ENCODE peak calls at places on chromosomes 16 and 17, in six cellular contexts. One of them, this sample, is unnamed.

GRCh38 chr16:21950782-21951521 is 2.2 kb upstream of the UQCRC2 start:
- DNase-seq in progenitor cell of endocrine pancreas: no peak
- DNase-seq in NCI-H187 treated with DMSO at 0.1 percent for 48 hours: no peak
- DNase-seq in right lobe of liver: no peak
- DNase-seq in right cardiac atrium: no peak
- DNase-seq in adrenal gland: no peak
- DNase-seq in this sample: no peak

GRCh38 chr17:13024033-13024432 is 6.2 kb upstream of the ELAC2 start:
- DNase-seq in progenitor cell of endocrine pancreas: no peak
- DNase-seq in NCI-H187 treated with DMSO at 0.1 percent for 48 hours: no peak
- DNase-seq in right lobe of liver: no peak
- DNase-seq in right cardiac atrium: no peak
- DNase-seq in adrenal gland: no peak
- DNase-seq in this sample: no peak

GRCh38 chr17:74512624-74513084 is 18.6 kb downstream of the CD300LB start:
- DNase-seq in progenitor cell of endocrine pancreas: no peak
- DNase-seq in NCI-H187 treated with DMSO at 0.1 percent for 48 hours: no peak
- DNase-seq in right lobe of liver: no peak
- DNase-seq in right cardiac atrium: no peak
- DNase-seq in adrenal gland: peak
- DNase-seq in this sample: no peak

GRCh38 chr16:61295311-61295710 is 740.9 kb downstream of the CDH8 start:
- DNase-seq in progenitor cell of endocrine pancreas: no peak
- DNase-seq in NCI-H187 treated with DMSO at 0.1 percent for 48 hours: no peak
- DNase-seq in right lobe of liver: no peak
- DNase-seq in right cardiac atrium: no peak
- DNase-seq in adrenal gland: no peak
- DNase-seq in this sample: no peak

GRCh38 chr17:8075574-8076342 is 11.8 kb downstream of the ALOX12B start:
- DNase-seq in progenitor cell of endocrine pancreas: no peak
- DNase-seq in NCI-H187 treated with DMSO at 0.1 percent for 48 hours: no peak
- DNase-seq in right lobe of liver: no peak
- DNase-seq in right cardiac atrium: no peak
- DNase-seq in adrenal gland: no peak
- DNase-seq in this sample: peak

GRCh38 chr16:4801051-4801961 is 1.1 kb downstream of the ROGDI start:
- DNase-seq in progenitor cell of endocrine pancreas: no peak
- DNase-seq in NCI-H187 treated with DMSO at 0.1 percent for 48 hours: no peak
- DNase-seq in right lobe of liver: no peak
- DNase-seq in right cardiac atrium: no peak
- DNase-seq in adrenal gland: peak
- DNase-seq in this sample: no peak

GRCh38 chr17:2954898-2955445 is 108.4 kb downstream of the OR1D5 start:
- DNase-seq in progenitor cell of endocrine pancreas: no peak
- DNase-seq in NCI-H187 treated with DMSO at 0.1 percent for 48 hours: no peak
- DNase-seq in right lobe of liver: no peak
- DNase-seq in right cardiac atrium: no peak
- DNase-seq in adrenal gland: peak
- DNase-seq in this sample: no peak

GRCh38 chr17:32873114-32873513 is 3.8 kb downstream of the MYO1D start:
- DNase-seq in progenitor cell of endocrine pancreas: no peak
- DNase-seq in NCI-H187 treated with DMSO at 0.1 percent for 48 hours: no peak
- DNase-seq in right lobe of liver: no peak
- DNase-seq in right cardiac atrium: no peak
- DNase-seq in adrenal gland: no peak
- DNase-seq in this sample: no peak

GRCh38 chr16:84339316-84339715 is 29.0 kb upstream of the ATP2C2 start:
- DNase-seq in progenitor cell of endocrine pancreas: no peak
- DNase-seq in NCI-H187 treated with DMSO at 0.1 percent for 48 hours: no peak
- DNase-seq in right lobe of liver: no peak
- DNase-seq in right cardiac atrium: no peak
- DNase-seq in adrenal gland: no peak
- DNase-seq in this sample: no peak

GRCh38 chr17:45235071-45236001 is 13.7 kb downstream of the FMNL1 start:
- DNase-seq in progenitor cell of endocrine pancreas: peak
- DNase-seq in NCI-H187 treated with DMSO at 0.1 percent for 48 hours: no peak
- DNase-seq in right lobe of liver: peak
- DNase-seq in right cardiac atrium: peak
- DNase-seq in adrenal gland: peak
- DNase-seq in this sample: peak

GRCh38 chr16:68227850-68228553 is 7.9 kb downstream of the ESRP2 start:
- DNase-seq in progenitor cell of endocrine pancreas: no peak
- DNase-seq in NCI-H187 treated with DMSO at 0.1 percent for 48 hours: no peak
- DNase-seq in right lobe of liver: no peak
- DNase-seq in right cardiac atrium: no peak
- DNase-seq in adrenal gland: peak
- DNase-seq in this sample: no peak

GRCh38 chr17:45432405-45433113 is at the start of gene ARHGAP27:
- DNase-seq in progenitor cell of endocrine pancreas: no peak
- DNase-seq in NCI-H187 treated with DMSO at 0.1 percent for 48 hours: no peak
- DNase-seq in right lobe of liver: peak
- DNase-seq in right cardiac atrium: peak
- DNase-seq in adrenal gland: peak
- DNase-seq in this sample: peak

GRCh38 chr16:55735120-55735781 is 79.5 kb downstream of the SLC6A2 start:
- DNase-seq in progenitor cell of endocrine pancreas: no peak
- DNase-seq in NCI-H187 treated with DMSO at 0.1 percent for 48 hours: no peak
- DNase-seq in right lobe of liver: no peak
- DNase-seq in right cardiac atrium: no peak
- DNase-seq in adrenal gland: no peak
- DNase-seq in this sample: no peak

GRCh38 chr16:72198641-72199250 is 26.8 kb upstream of the PMFBP1 start:
- DNase-seq in progenitor cell of endocrine pancreas: no peak
- DNase-seq in NCI-H187 treated with DMSO at 0.1 percent for 48 hours: no peak
- DNase-seq in right lobe of liver: no peak
- DNase-seq in right cardiac atrium: no peak
- DNase-seq in adrenal gland: peak
- DNase-seq in this sample: no peak

GRCh38 chr16:20302389-20302788 is 24.9 kb downstream of the GP2 start:
- DNase-seq in progenitor cell of endocrine pancreas: no peak
- DNase-seq in NCI-H187 treated with DMSO at 0.1 percent for 48 hours: no peak
- DNase-seq in right lobe of liver: no peak
- DNase-seq in right cardiac atrium: no peak
- DNase-seq in adrenal gland: no peak
- DNase-seq in this sample: no peak

GRCh38 chr17:80666867-80667266 is 122.2 kb downstream of the RPTOR start:
- DNase-seq in progenitor cell of endocrine pancreas: no peak
- DNase-seq in NCI-H187 treated with DMSO at 0.1 percent for 48 hours: no peak
- DNase-seq in right lobe of liver: no peak
- DNase-seq in right cardiac atrium: no peak
- DNase-seq in adrenal gland: no peak
- DNase-seq in this sample: no peak

GRCh38 chr17:65850486-65850885 is 289.0 kb upstream of the AXIN2 start:
- DNase-seq in progenitor cell of endocrine pancreas: no peak
- DNase-seq in NCI-H187 treated with DMSO at 0.1 percent for 48 hours: no peak
- DNase-seq in right lobe of liver: no peak
- DNase-seq in right cardiac atrium: no peak
- DNase-seq in adrenal gland: no peak
- DNase-seq in this sample: no peak

GRCh38 chr17:74214642-74215331 is 1.4 kb downstream of the TTYH2 start:
- DNase-seq in progenitor cell of endocrine pancreas: no peak
- DNase-seq in NCI-H187 treated with DMSO at 0.1 percent for 48 hours: no peak
- DNase-seq in right lobe of liver: no peak
- DNase-seq in right cardiac atrium: no peak
- DNase-seq in adrenal gland: no peak
- DNase-seq in this sample: peak

GRCh38 chr17:78822552-78822951 is 18.1 kb downstream of the USP36 start:
- DNase-seq in progenitor cell of endocrine pancreas: no peak
- DNase-seq in NCI-H187 treated with DMSO at 0.1 percent for 48 hours: no peak
- DNase-seq in right lobe of liver: no peak
- DNase-seq in right cardiac atrium: no peak
- DNase-seq in adrenal gland: no peak
- DNase-seq in this sample: no peak

GRCh38 chr17:57284583-57284982 is 28.3 kb downstream of the MSI2 start:
- DNase-seq in progenitor cell of endocrine pancreas: no peak
- DNase-seq in NCI-H187 treated with DMSO at 0.1 percent for 48 hours: no peak
- DNase-seq in right lobe of liver: no peak
- DNase-seq in right cardiac atrium: no peak
- DNase-seq in adrenal gland: no peak
- DNase-seq in this sample: no peak

GRCh38 chr17:64920026-64920418 is 744 bp upstream of the LRRC37A3 start:
- DNase-seq in progenitor cell of endocrine pancreas: no peak
- DNase-seq in NCI-H187 treated with DMSO at 0.1 percent for 48 hours: no peak
- DNase-seq in right lobe of liver: no peak
- DNase-seq in right cardiac atrium: peak
- DNase-seq in adrenal gland: no peak
- DNase-seq in this sample: no peak

GRCh38 chr16:50269061-50269705 is 2.8 kb downstream of the ADCY7 start:
- DNase-seq in progenitor cell of endocrine pancreas: no peak
- DNase-seq in NCI-H187 treated with DMSO at 0.1 percent for 48 hours: no peak
- DNase-seq in right lobe of liver: no peak
- DNase-seq in right cardiac atrium: peak
- DNase-seq in adrenal gland: no peak
- DNase-seq in this sample: no peak

GRCh38 chr16:64250866-64251265 is 871.0 kb downstream of the CDH11 start:
- DNase-seq in progenitor cell of endocrine pancreas: no peak
- DNase-seq in NCI-H187 treated with DMSO at 0.1 percent for 48 hours: no peak
- DNase-seq in right lobe of liver: no peak
- DNase-seq in right cardiac atrium: no peak
- DNase-seq in adrenal gland: no peak
- DNase-seq in this sample: no peak

GRCh38 chr16:54882556-54882955 is 48.1 kb upstream of the IRX5 start:
- DNase-seq in progenitor cell of endocrine pancreas: no peak
- DNase-seq in NCI-H187 treated with DMSO at 0.1 percent for 48 hours: no peak
- DNase-seq in right lobe of liver: no peak
- DNase-seq in right cardiac atrium: no peak
- DNase-seq in adrenal gland: no peak
- DNase-seq in this sample: no peak

GRCh38 chr17:79029327-79030009 is 5.5 kb downstream of the C1QTNF1 start:
- DNase-seq in progenitor cell of endocrine pancreas: no peak
- DNase-seq in NCI-H187 treated with DMSO at 0.1 percent for 48 hours: no peak
- DNase-seq in right lobe of liver: peak
- DNase-seq in right cardiac atrium: peak
- DNase-seq in adrenal gland: peak
- DNase-seq in this sample: no peak

GRCh38 chr16:11379420-11379819 is 34.2 kb downstream of the RMI2 start:
- DNase-seq in progenitor cell of endocrine pancreas: no peak
- DNase-seq in NCI-H187 treated with DMSO at 0.1 percent for 48 hours: no peak
- DNase-seq in right lobe of liver: no peak
- DNase-seq in right cardiac atrium: no peak
- DNase-seq in adrenal gland: no peak
- DNase-seq in this sample: no peak

GRCh38 chr17:53721101-53721500 is 101.6 kb upstream of the KIF2B start:
- DNase-seq in progenitor cell of endocrine pancreas: no peak
- DNase-seq in NCI-H187 treated with DMSO at 0.1 percent for 48 hours: no peak
- DNase-seq in right lobe of liver: no peak
- DNase-seq in right cardiac atrium: no peak
- DNase-seq in adrenal gland: no peak
- DNase-seq in this sample: no peak

GRCh38 chr16:28910046-28911031 is 14.7 kb downstream of the RABEP2 start:
- DNase-seq in progenitor cell of endocrine pancreas: no peak
- DNase-seq in NCI-H187 treated with DMSO at 0.1 percent for 48 hours: no peak
- DNase-seq in right lobe of liver: no peak
- DNase-seq in right cardiac atrium: no peak
- DNase-seq in adrenal gland: no peak
- DNase-seq in this sample: no peak

GRCh38 chr16:81629896-81630631 is 149.0 kb upstream of the PLCG2 start:
- DNase-seq in progenitor cell of endocrine pancreas: no peak
- DNase-seq in NCI-H187 treated with DMSO at 0.1 percent for 48 hours: no peak
- DNase-seq in right lobe of liver: no peak
- DNase-seq in right cardiac atrium: no peak
- DNase-seq in adrenal gland: no peak
- DNase-seq in this sample: no peak

GRCh38 chr17:16969931-16970906 is 1.7 kb downstream of the TNFRSF13B start:
- DNase-seq in progenitor cell of endocrine pancreas: no peak
- DNase-seq in NCI-H187 treated with DMSO at 0.1 percent for 48 hours: no peak
- DNase-seq in right lobe of liver: no peak
- DNase-seq in right cardiac atrium: no peak
- DNase-seq in adrenal gland: no peak
- DNase-seq in this sample: no peak

GRCh38 chr17:1905190-1905919 is 75.5 kb downstream of the RPA1 start:
- DNase-seq in progenitor cell of endocrine pancreas: no peak
- DNase-seq in NCI-H187 treated with DMSO at 0.1 percent for 48 hours: peak
- DNase-seq in right lobe of liver: no peak
- DNase-seq in right cardiac atrium: no peak
- DNase-seq in adrenal gland: peak
- DNase-seq in this sample: no peak

GRCh38 chr16:77853125-77853524 is 64.8 kb downstream of the VAT1L start:
- DNase-seq in progenitor cell of endocrine pancreas: no peak
- DNase-seq in NCI-H187 treated with DMSO at 0.1 percent for 48 hours: no peak
- DNase-seq in right lobe of liver: no peak
- DNase-seq in right cardiac atrium: no peak
- DNase-seq in adrenal gland: no peak
- DNase-seq in this sample: no peak

This sample was measured in Right ventricle myocardium superior.